ENCODE peak calls at places on chromosomes 2 and 18, in six cellular contexts. B is foreskin fibroblast, C is body of pancreas, G is endothelial cell, A is Karpas-422, P is T follicular helper cell. J is an unnamed sample.

GRCh38 chr2:26401739-26402541 is at the start of gene DRC1:
- DNase-seq in B (peak), C (peak), G (peak), A (peak), P (no peak), J (peak)

GRCh38 chr2:201909348-201909747 is 103.0 kb downstream of the CDK15 start:
- DNase-seq in B (peak), C (no peak), G (no peak), A (no peak), P (no peak), J (peak)

GRCh38 chr2:27545348-27546141 is 37.3 kb upstream of the ZNF512 start:
- DNase-seq in B (peak), C (no peak), G (no peak), A (peak), P (no peak), J (no peak)

GRCh38 chr2:38723173-38723572 is 28.0 kb downstream of the SRSF7 start:
- DNase-seq in B (no peak), C (peak), G (no peak), A (no peak), P (no peak), J (no peak)

GRCh38 chr2:40440835-40441234 is 11.1 kb downstream of the SLC8A1 start:
- DNase-seq in B (no peak), C (no peak), G (no peak), A (peak), P (no peak), J (no peak)

GRCh38 chr2:12816379-12817306 is 99.9 kb downstream of the TRIB2 start:
- DNase-seq in B (peak), C (no peak), G (no peak), A (no peak), P (no peak), J (no peak)

GRCh38 chr2:26613241-26614204 is 27.6 kb downstream of the CIB4 start:
- DNase-seq in B (no peak), C (no peak), G (no peak), A (no peak), P (no peak), J (no peak)

GRCh38 chr2:240326886-240327285 is 108.6 kb upstream of the GPC1 start:
- DNase-seq in B (no peak), C (peak), G (no peak), A (no peak), P (no peak), J (no peak)

GRCh38 chr2:202831241-202831997 is 40.1 kb downstream of the ICA1L start:
- DNase-seq in B (peak), C (peak), G (peak), A (peak), P (no peak), J (peak)

GRCh38 chr18:27991391-27991790 is 185.5 kb downstream of the CDH2 start:
- DNase-seq in B (no peak), C (no peak), G (no peak), A (no peak), P (no peak), J (no peak)

GRCh38 chr18:30970201-30970816 is 72.2 kb downstream of the DSC3 start:
- DNase-seq in B (peak), C (no peak), G (peak), A (peak), P (no peak), J (peak)

GRCh38 chr2:238133499-238134392 is 4.7 kb upstream of the KLHL30 start:
- DNase-seq in B (no peak), C (no peak), G (no peak), A (no peak), P (no peak), J (no peak)

GRCh38 chr2:196362973-196363549 is 191.7 kb upstream of the STK17B start:
- DNase-seq in B (no peak), C (no peak), G (no peak), A (no peak), P (no peak), J (no peak)

GRCh38 chr2:54482725-54483124 is 26.6 kb downstream of the SPTBN1 start:
- DNase-seq in B (peak), C (no peak), G (no peak), A (no peak), P (no peak), J (peak)

GRCh38 chr18:56727399-56727798 is 76.2 kb downstream of the WDR7 start:
- DNase-seq in B (no peak), C (no peak), G (no peak), A (no peak), P (no peak), J (no peak)